ENCODE peak calls at places on chromosomes 3 and 15, in seven cellular contexts. One of them, this sample, is unnamed.
A peak's percentile ranks its signal among the peaks of the same experiment; 100 is the strongest.

GRCh38 chr15:88621789-88622604 is 857 bp downstream of the AEN start:
- DNase-seq in HepG2: peak; percentile 76
- DNase-seq in GM12878: no peak
- DNase-seq in H1: no peak
- DNase-seq in A549: peak; percentile 45
- DNase-seq in K562: peak; percentile 64
- DNase-seq in SK-N-SH: no peak
- DNase-seq in this sample: peak; percentile 67

GRCh38 chr3:141840737-141841544 is 35.5 kb upstream of the ATP1B3 start:
- DNase-seq in GM12878: no peak
- DNase-seq in A549: no peak
- DNase-seq in HepG2: no peak
- DNase-seq in SK-N-SH: no peak
- DNase-seq in K562: no peak
- DNase-seq in H1: no peak
- DNase-seq in this sample: no peak

GRCh38 chr15:77025066-77025435 is 30.1 kb downstream of the PSTPIP1 start:
- DNase-seq in HepG2: no peak
- DNase-seq in K562: no peak
- DNase-seq in H1: no peak
- DNase-seq in SK-N-SH: no peak
- DNase-seq in GM12878: no peak
- DNase-seq in A549: no peak
- DNase-seq in this sample: no peak

GRCh38 chr3:158313344-158313927 is 203.5 kb downstream of the RSRC1 start:
- DNase-seq in K562: peak; percentile 17
- DNase-seq in SK-N-SH: peak; percentile 54
- DNase-seq in GM12878: no peak
- DNase-seq in H1: no peak
- DNase-seq in A549: peak; percentile 60
- DNase-seq in HepG2: peak; percentile 31
- DNase-seq in this sample: peak; percentile 7

GRCh38 chr15:69760890-69761568 is 308.4 kb downstream of the RPLP1 start:
- DNase-seq in SK-N-SH: peak; percentile 34
- DNase-seq in K562: no peak
- DNase-seq in GM12878: peak; percentile 62
- DNase-seq in HepG2: peak; percentile 48
- DNase-seq in A549: peak; percentile 37
- DNase-seq in H1: no peak
- DNase-seq in this sample: peak; percentile 99

GRCh38 chr3:127677541-127678314 is 5.0 kb downstream of the ABTB1 start:
- DNase-seq in GM12878: no peak
- DNase-seq in A549: no peak
- DNase-seq in SK-N-SH: no peak
- DNase-seq in HepG2: no peak
- DNase-seq in H1: no peak
- DNase-seq in K562: no peak
- DNase-seq in this sample: no peak

GRCh38 chr15:75201609-75202250 is at the start of gene C15orf39:
- DNase-seq in K562: peak; percentile 93
- DNase-seq in HepG2: peak; percentile 33
- DNase-seq in GM12878: no peak
- DNase-seq in SK-N-SH: peak; percentile 96
- DNase-seq in H1: no peak
- DNase-seq in A549: peak; percentile 79
- DNase-seq in this sample: peak; percentile 52

GRCh38 chr3:187618732-187619131 is 51.5 kb downstream of the SST start:
- DNase-seq in A549: no peak
- DNase-seq in H1: peak; percentile 31
- DNase-seq in K562: no peak
- DNase-seq in SK-N-SH: no peak
- DNase-seq in HepG2: no peak
- DNase-seq in GM12878: no peak
- DNase-seq in this sample: no peak

GRCh38 chr15:101543926-101544490 is 54.5 kb upstream of the PCSK6 start:
- DNase-seq in A549: no peak
- DNase-seq in SK-N-SH: no peak
- DNase-seq in GM12878: no peak
- DNase-seq in K562: no peak
- DNase-seq in H1: no peak
- DNase-seq in HepG2: no peak
- DNase-seq in this sample: no peak

GRCh38 chr3:76044601-76045600 is 259.6 kb upstream of the ZNF717 start:
- DNase-seq in K562: no peak
- DNase-seq in HepG2: no peak
- DNase-seq in A549: peak; percentile 10
- DNase-seq in SK-N-SH: peak; percentile 27
- DNase-seq in H1: no peak
- DNase-seq in GM12878: no peak
- DNase-seq in this sample: peak; percentile 44

GRCh38 chr3:32293908-32294307 is 55.4 kb downstream of the CMTM8 start:
- DNase-seq in H1: no peak
- DNase-seq in A549: no peak
- DNase-seq in SK-N-SH: no peak
- DNase-seq in GM12878: no peak
- DNase-seq in K562: no peak
- DNase-seq in HepG2: no peak
- DNase-seq in this sample: no peak

GRCh38 chr3:32301426-32301825 is 62.9 kb downstream of the CMTM8 start:
- DNase-seq in H1: no peak
- DNase-seq in GM12878: no peak
- DNase-seq in A549: no peak
- DNase-seq in HepG2: no peak
- DNase-seq in K562: no peak
- DNase-seq in SK-N-SH: no peak
- DNase-seq in this sample: no peak

GRCh38 chr3:32296251-32297204 is 58.0 kb downstream of the CMTM8 start:
- DNase-seq in H1: peak; percentile 44
- DNase-seq in HepG2: peak; percentile 47
- DNase-seq in K562: peak; percentile 82
- DNase-seq in GM12878: no peak
- DNase-seq in SK-N-SH: peak; percentile 77
- DNase-seq in A549: peak; percentile 67
- DNase-seq in this sample: peak; percentile 55

GRCh38 chr3:32292085-32292796 is 53.8 kb downstream of the CMTM8 start:
- DNase-seq in H1: no peak
- DNase-seq in K562: no peak
- DNase-seq in SK-N-SH: no peak
- DNase-seq in A549: no peak
- DNase-seq in HepG2: peak; percentile 76
- DNase-seq in GM12878: no peak
- DNase-seq in this sample: no peak

GRCh38 chr3:32297366-32297765 is 58.9 kb downstream of the CMTM8 start:
- DNase-seq in GM12878: no peak
- DNase-seq in A549: no peak
- DNase-seq in K562: no peak
- DNase-seq in HepG2: no peak
- DNase-seq in SK-N-SH: no peak
- DNase-seq in H1: no peak
- DNase-seq in this sample: no peak
- TF ChIP-seq RFX5 in GM12878: no peak
- TF ChIP-seq RFX5 in A549: no peak
- TF ChIP-seq RFX5 in K562: no peak
- TF ChIP-seq RFX5 in HepG2: no peak
- TF ChIP-seq RFX5 in SK-N-SH: no peak
- TF ChIP-seq RFX5 in H1: no peak
- TF ChIP-seq RFX5 in this sample: no peak

GRCh38 chr3:78941587-78941986 is 826.2 kb downstream of the ROBO1 start:
- DNase-seq in K562: no peak
- DNase-seq in GM12878: no peak
- DNase-seq in H1: no peak
- DNase-seq in A549: peak; percentile 21
- DNase-seq in HepG2: no peak
- DNase-seq in SK-N-SH: no peak
- DNase-seq in this sample: peak; percentile 96
- TF ChIP-seq RFX5 in K562: no peak
- TF ChIP-seq RFX5 in GM12878: no peak
- TF ChIP-seq RFX5 in H1: no peak
- TF ChIP-seq RFX5 in A549: no peak
- TF ChIP-seq RFX5 in HepG2: no peak
- TF ChIP-seq RFX5 in SK-N-SH: no peak
- TF ChIP-seq RFX5 in this sample: no peak

GRCh38 chr3:128698211-128699011 is 27.6 kb upstream of the RAB7A start:
- DNase-seq in SK-N-SH: peak; percentile 30
- DNase-seq in HepG2: no peak
- DNase-seq in GM12878: no peak
- DNase-seq in H1: no peak
- DNase-seq in K562: no peak
- DNase-seq in A549: peak; percentile 52
- DNase-seq in this sample: no peak
- TF ChIP-seq RFX5 in SK-N-SH: no peak
- TF ChIP-seq RFX5 in HepG2: no peak
- TF ChIP-seq RFX5 in GM12878: no peak
- TF ChIP-seq RFX5 in H1: no peak
- TF ChIP-seq RFX5 in K562: no peak
- TF ChIP-seq RFX5 in A549: no peak
- TF ChIP-seq RFX5 in this sample: no peak

GRCh38 chr15:95822946-95823345 is 507.6 kb upstream of the NR2F2 start:
- DNase-seq in K562: no peak
- DNase-seq in A549: no peak
- DNase-seq in SK-N-SH: no peak
- DNase-seq in GM12878: no peak
- DNase-seq in HepG2: no peak
- DNase-seq in H1: no peak
- DNase-seq in this sample: no peak

GRCh38 chr15:95825198-95825597 is 505.3 kb upstream of the NR2F2 start:
- DNase-seq in SK-N-SH: no peak
- DNase-seq in K562: no peak
- DNase-seq in GM12878: no peak
- DNase-seq in A549: no peak
- DNase-seq in H1: no peak
- DNase-seq in HepG2: no peak
- DNase-seq in this sample: no peak

GRCh38 chr15:95826831-95827230 is 503.7 kb upstream of the NR2F2 start:
- DNase-seq in A549: no peak
- DNase-seq in SK-N-SH: no peak
- DNase-seq in H1: no peak
- DNase-seq in HepG2: no peak
- DNase-seq in K562: no peak
- DNase-seq in GM12878: no peak
- DNase-seq in this sample: no peak

GRCh38 chr15:95826388-95826781 is 504.1 kb upstream of the NR2F2 start:
- DNase-seq in GM12878: no peak
- DNase-seq in HepG2: no peak
- DNase-seq in K562: no peak
- DNase-seq in H1: no peak
- DNase-seq in SK-N-SH: no peak
- DNase-seq in A549: no peak
- DNase-seq in this sample: no peak

DNA sequence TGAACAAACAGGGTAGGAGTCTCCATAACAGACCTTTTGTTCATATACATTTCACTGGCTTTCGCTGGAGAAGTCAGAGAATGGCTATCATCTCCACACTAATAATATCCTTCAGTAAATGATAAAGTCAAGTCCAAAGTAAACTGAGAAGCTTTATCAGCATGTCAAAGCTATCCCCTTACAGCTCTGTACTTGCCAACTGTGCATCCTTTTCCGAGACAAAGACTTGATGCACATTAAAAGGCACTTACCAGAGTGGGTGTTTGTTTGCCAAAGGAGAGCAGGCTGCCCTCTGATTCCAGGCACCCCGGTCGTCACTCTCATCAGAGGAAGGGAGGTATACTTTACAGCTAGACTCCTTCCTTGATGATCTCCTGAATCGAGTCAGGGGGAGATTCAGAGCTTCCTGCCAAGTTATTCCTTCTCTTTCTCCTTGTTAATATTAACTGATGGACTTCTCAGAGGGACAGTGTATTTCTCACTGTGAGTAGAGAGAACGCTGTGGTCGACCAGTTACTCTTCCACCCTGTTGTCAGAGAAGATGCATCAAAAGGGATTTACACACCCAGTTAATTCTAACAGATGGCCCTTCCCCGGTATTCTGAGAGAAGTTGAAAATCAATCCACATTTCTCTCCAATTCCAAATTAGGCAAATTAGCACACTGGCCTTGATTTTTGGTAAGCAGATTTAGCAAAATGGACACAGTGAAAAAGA is 504.7 kb upstream of the NR2F2 start:
- DNase-seq in SK-N-SH: no peak
- DNase-seq in GM12878: no peak
- DNase-seq in H1: no peak
- DNase-seq in HepG2: no peak
- DNase-seq in A549: no peak
- DNase-seq in K562: no peak
- DNase-seq in this sample: no peak
- TF ChIP-seq RFX5 in SK-N-SH: no peak
- TF ChIP-seq RFX5 in GM12878: no peak
- TF ChIP-seq RFX5 in H1: no peak
- TF ChIP-seq RFX5 in HepG2: no peak
- TF ChIP-seq RFX5 in A549: no peak
- TF ChIP-seq RFX5 in K562: no peak
- TF ChIP-seq RFX5 in this sample: no peak

GRCh38 chr15:89781055-89781454 is 4.9 kb downstream of the MESP2 start:
- DNase-seq in GM12878: no peak
- DNase-seq in A549: peak; percentile 36
- DNase-seq in H1: no peak
- DNase-seq in K562: no peak
- DNase-seq in SK-N-SH: no peak
- DNase-seq in HepG2: no peak
- DNase-seq in this sample: no peak

GRCh38 chr15:89783861-89784685 is 7.9 kb downstream of the MESP2 start:
- DNase-seq in K562: no peak
- DNase-seq in HepG2: no peak
- DNase-seq in SK-N-SH: peak; percentile 17
- DNase-seq in H1: no peak
- DNase-seq in GM12878: no peak
- DNase-seq in A549: no peak
- DNase-seq in this sample: no peak

GRCh38 chr15:89783111-89783860 is 7.2 kb downstream of the MESP2 start:
- DNase-seq in SK-N-SH: peak; percentile 38
- DNase-seq in GM12878: no peak
- DNase-seq in A549: no peak
- DNase-seq in HepG2: no peak
- DNase-seq in K562: peak; percentile 60
- DNase-seq in H1: no peak
- DNase-seq in this sample: peak; percentile 29

GRCh38 chr15:89780601-89781000 is 4.5 kb downstream of the MESP2 start:
- DNase-seq in HepG2: no peak
- DNase-seq in SK-N-SH: no peak
- DNase-seq in A549: no peak
- DNase-seq in K562: no peak
- DNase-seq in GM12878: no peak
- DNase-seq in H1: no peak
- DNase-seq in this sample: no peak

GRCh38 chr15:89781891-89782618 is 5.9 kb downstream of the MESP2 start:
- DNase-seq in H1: no peak
- DNase-seq in GM12878: no peak
- DNase-seq in K562: no peak
- DNase-seq in HepG2: peak; percentile 84
- DNase-seq in SK-N-SH: no peak
- DNase-seq in A549: no peak
- DNase-seq in this sample: peak; percentile 57
- TF ChIP-seq RFX5 in H1: no peak
- TF ChIP-seq RFX5 in GM12878: no peak
- TF ChIP-seq RFX5 in K562: no peak
- TF ChIP-seq RFX5 in HepG2: no peak
- TF ChIP-seq RFX5 in SK-N-SH: no peak
- TF ChIP-seq RFX5 in A549: no peak
- TF ChIP-seq RFX5 in this sample: no peak